ENCODE peak calls at places on chromosome 19, in ten cellular contexts. Y is NCI-H2107; N is stimulated activated CD4-positive, alpha-beta T cell treated with anti-CD3 and anti-CD28 coated beads, Interleukin-12 subunit alpha, Interleukin-12 subunit beta, amount 100 ng/mL, for 4 hours; F is HT-29; M is IMR-90; L is NCI-H1048; D is HepG2; R is stromal cell of bone marrow; P is SW 1271; Q is heart left ventricle. U is an unnamed sample.

GRCh38 chr19:3520166-3521103 is 14.3 kb downstream of the FZR1 start:
- DNase-seq in Y (peak; percentile 86), N (no peak), F (no peak), M (no peak), L (no peak), D (no peak), R (no peak), P (no peak), Q (no peak), U (no peak)

GRCh38 chr19:2478324-2478755 is 2.4 kb downstream of the GADD45B start:
- DNase-seq in Y (no peak), N (peak; percentile 26), F (peak; percentile 53), M (peak; percentile 64), L (no peak), D (no peak), R (peak; percentile 64), P (peak; percentile 56), Q (peak; percentile 73), U (peak; percentile 20)

GRCh38 chr19:51621178-51621577 is 9.0 kb downstream of the SIGLEC5 start:
- DNase-seq in Y (no peak), N (no peak), F (no peak), M (no peak), L (no peak), D (no peak), R (no peak), P (no peak), Q (no peak), U (no peak)

GRCh38 chr19:7489609-7490044 is 792 bp upstream of the PEX11G start:
- DNase-seq in Y (no peak), N (no peak), F (peak; percentile 28), M (no peak), L (no peak), D (no peak), R (no peak), P (no peak), Q (no peak), U (no peak)

GRCh38 chr19:12995596-12996541 is 594 bp downstream of the NFIX start:
- DNase-seq in Y (no peak), N (peak; percentile 25), F (peak; percentile 19), M (peak; percentile 30), L (no peak), D (no peak), R (no peak), P (no peak), Q (no peak), U (no peak)

GRCh38 chr19:2957160-2957559 is 12.4 kb upstream of the ZNF77 start:
- DNase-seq in Y (no peak), N (no peak), F (no peak), M (no peak), L (no peak), D (no peak), R (no peak), P (no peak), Q (no peak), U (no peak)

GRCh38 chr19:33580026-33580644 is 41.6 kb upstream of the CHST8 start:
- DNase-seq in Y (no peak), N (no peak), F (peak; percentile 10), M (no peak), L (no peak), D (peak; percentile 20), R (no peak), P (no peak), Q (no peak), U (no peak)

GRCh38 chr19:4130635-4131438 is 6.9 kb upstream of the MAP2K2 start:
- DNase-seq in Y (no peak), N (no peak), F (peak; percentile 65), M (peak; percentile 90), L (no peak), D (peak; percentile 93), R (peak; percentile 84), P (no peak), Q (no peak), U (no peak)

GRCh38 chr19:4676955-4677731 is 7.0 kb upstream of the MYDGF start:
- DNase-seq in Y (no peak), N (no peak), F (peak; percentile 71), M (peak; percentile 35), L (no peak), D (peak; percentile 69), R (no peak), P (no peak), Q (no peak), U (no peak)

GRCh38 chr19:13022859-13023636 is 27.8 kb downstream of the NFIX start:
- DNase-seq in Y (peak; percentile 68), N (no peak), F (peak; percentile 60), M (peak; percentile 95), L (peak; percentile 57), D (peak; percentile 79), R (peak; percentile 95), P (no peak), Q (peak; percentile 89), U (no peak)

GRCh38 chr19:2495130-2495641 is 19.3 kb downstream of the GADD45B start:
- DNase-seq in Y (no peak), N (no peak), F (peak; percentile 69), M (peak; percentile 40), L (no peak), D (no peak), R (no peak), P (no peak), Q (peak; percentile 88), U (no peak)

GRCh38 chr19:42409477-42409876 is 17.7 kb downstream of the LIPE start:
- DNase-seq in Y (no peak), N (no peak), F (peak; percentile 84), M (no peak), L (no peak), D (no peak), R (no peak), P (no peak), Q (peak; percentile 80), U (no peak)

GRCh38 chr19:55165952-55166529 is 372 bp downstream of the DNAAF3 start:
- DNase-seq in Y (peak; percentile 45), N (peak; percentile 46), F (peak; percentile 97), M (peak; percentile 56), L (peak; percentile 60), D (peak; percentile 85), R (peak; percentile 63), P (peak; percentile 61), Q (peak; percentile 75), U (no peak)

GRCh38 chr19:55112781-55113569 is 4.5 kb downstream of the PPP1R12C start:
- DNase-seq in Y (no peak), N (no peak), F (peak; percentile 85), M (no peak), L (no peak), D (no peak), R (no peak), P (no peak), Q (no peak), U (no peak)

GRCh38 chr19:4108767-4109625 is 14.9 kb downstream of the MAP2K2 start:
- DNase-seq in Y (no peak), N (peak; percentile 38), F (no peak), M (no peak), L (no peak), D (no peak), R (no peak), P (no peak), Q (no peak), U (peak; percentile 37)

GRCh38 chr19:13588953-13589833 is 82.9 kb upstream of the CACNA1A start:
- DNase-seq in Y (peak; percentile 42), N (peak; percentile 81), F (peak; percentile 52), M (peak; percentile 41), L (peak; percentile 30), D (peak; percentile 22), R (peak; percentile 32), P (no peak), Q (peak; percentile 87), U (peak; percentile 72)

GRCh38 chr19:32020538-32020937 is 324.9 kb upstream of the ZNF507 start:
- DNase-seq in Y (no peak), N (no peak), F (no peak), M (no peak), L (no peak), D (no peak), R (no peak), P (no peak), Q (no peak), U (no peak)

GRCh38 chr19:39499082-39499642 is 415 bp downstream of the DLL3 start:
- DNase-seq in Y (peak; percentile 17), N (no peak), F (no peak), M (no peak), L (no peak), D (no peak), R (no peak), P (no peak), Q (no peak), U (no peak)

GRCh38 chr19:11268783-11269267 is 6.5 kb upstream of the DOCK6 start:
- DNase-seq in Y (no peak), N (no peak), F (peak; percentile 33), M (peak; percentile 84), L (no peak), D (peak; percentile 60), R (no peak), P (no peak), Q (peak; percentile 88), U (no peak)

GRCh38 chr19:38697641-38698071 is 46.6 kb downstream of the CAPN12 start:
- DNase-seq in Y (no peak), N (no peak), F (no peak), M (no peak), L (no peak), D (no peak), R (no peak), P (no peak), Q (no peak), U (no peak)

GRCh38 chr19:29260477-29261317 is 47.7 kb upstream of the UQCRFS1 start:
- DNase-seq in Y (no peak), N (peak; percentile 5), F (peak; percentile 61), M (peak; percentile 4), L (no peak), D (peak; percentile 49), R (no peak), P (no peak), Q (no peak), U (no peak)

GRCh38 chr19:49676136-49676689 is 858 bp upstream of the PRMT1 start:
- DNase-seq in Y (no peak), N (no peak), F (no peak), M (peak; percentile 95), L (peak; percentile 52), D (peak; percentile 80), R (peak; percentile 84), P (peak; percentile 44), Q (peak; percentile 88), U (peak; percentile 42)

GRCh38 chr19:32174386-32175113 is 170.9 kb upstream of the ZNF507 start:
- DNase-seq in Y (no peak), N (no peak), F (no peak), M (no peak), L (no peak), D (no peak), R (no peak), P (no peak), Q (no peak), U (no peak)

GRCh38 chr19:53892981-53893325 is 11.0 kb downstream of the PRKCG start:
- DNase-seq in Y (no peak), N (no peak), F (peak; percentile 50), M (no peak), L (no peak), D (no peak), R (no peak), P (no peak), Q (no peak), U (no peak)

GRCh38 chr19:13156968-13157882 is 7.0 kb downstream of the IER2 start:
- DNase-seq in Y (no peak), N (no peak), F (no peak), M (no peak), L (no peak), D (no peak), R (no peak), P (no peak), Q (no peak), U (no peak)

GRCh38 chr19:14519860-14520407 is 1.7 kb upstream of the DNAJB1 start:
- DNase-seq in Y (no peak), N (no peak), F (peak; percentile 73), M (peak; percentile 88), L (no peak), D (peak; percentile 99), R (peak; percentile 60), P (peak; percentile 70), Q (no peak), U (no peak)

GRCh38 chr19:5053661-5054060 is 84.7 kb downstream of the KDM4B start:
- DNase-seq in Y (no peak), N (no peak), F (no peak), M (no peak), L (no peak), D (no peak), R (no peak), P (no peak), Q (no peak), U (no peak)

U was measured in activated T-helper 9 cell treated with anti-CD3 and anti-CD28 coated beads, Interleukin-2, amount 50 U/mL, for 16 hours.